ENCODE peak calls at places on chromosomes 6 and 20, in five cellular contexts. S is fibroblast of lung, J is K562, Q is hepatocyte, Y is astrocyte. E is an unnamed sample.

GRCh38 chr6:111591370-111591900 is 14.2 kb downstream of the TRAF3IP2 start:
- DNase-seq in Q (peak; percentile 90), S (peak; percentile 100), J (no peak), Y (peak; percentile 98), E (peak; percentile 100)

GRCh38 chr6:99613705-99614429 is 7.2 kb downstream of the PRDM13 start:
- DNase-seq in S (no peak), J (no peak), Q (peak; percentile 32), Y (no peak), E (peak; percentile 37)

GRCh38 chr6:134517145-134517658 is 199.3 kb upstream of the SGK1 start:
- DNase-seq in Y (peak; percentile 83), S (peak; percentile 89), J (no peak), Q (peak; percentile 64), E (peak; percentile 89)

GRCh38 chr20:56957737-56958553 is 308.5 kb downstream of the BMP7 start:
- DNase-seq in Y (peak; percentile 14), Q (peak; percentile 62), J (no peak), S (no peak), E (no peak)

GRCh38 chr6:54874349-54875048 is 27.9 kb downstream of the FAM83B start:
- DNase-seq in S (no peak), J (no peak), Q (no peak), Y (no peak), E (no peak)

GRCh38 chr6:62367601-62368000 is 81.6 kb upstream of the KHDRBS2 start:
- DNase-seq in Y (no peak), Q (no peak), S (no peak), J (no peak), E (no peak)

GRCh38 chr6:28922841-28923317 is 906 bp downstream of the TRIM27 start:
- DNase-seq in Y (peak; percentile 32), S (peak; percentile 37), J (no peak), Q (peak; percentile 59), E (peak; percentile 70)

GRCh38 chr6:116556814-116557403 is 3.4 kb downstream of the CALHM4 start:
- DNase-seq in J (no peak), Q (no peak), S (no peak), Y (no peak), E (no peak)

GRCh38 chr20:58708246-58708931 is 15.8 kb downstream of the NPEPL1 start:
- DNase-seq in J (no peak), Y (no peak), Q (no peak), S (no peak), E (no peak)

GRCh38 chr6:1103945-1104623 is 207.8 kb upstream of the FOXQ1 start:
- DNase-seq in Q (no peak), J (no peak), Y (no peak), S (no peak), E (peak; percentile 5)

GRCh38 chr20:62692176-62692575 is 16.5 kb upstream of the NTSR1 start:
- DNase-seq in J (no peak), S (no peak), Q (no peak), Y (no peak), E (no peak)

GRCh38 chr6:105135907-105136432 is 43.8 kb downstream of the POPDC3 start:
- DNase-seq in S (peak; percentile 24), J (no peak), Q (no peak), Y (peak; percentile 27), E (peak; percentile 71)

GRCh38 chr6:142187209-142187608 is 40.1 kb downstream of the VTA1 start:
- DNase-seq in Y (peak; percentile 56), J (no peak), Q (peak; percentile 14), S (peak; percentile 87), E (peak; percentile 7)

GRCh38 chr6:109455161-109455501 is 441 bp downstream of the MICAL1 start:
- DNase-seq in J (no peak), Q (peak; percentile 38), Y (no peak), S (peak; percentile 8), E (peak; percentile 46)

GRCh38 chr6:4928426-4928825 is 75.4 kb downstream of the RPP40 start:
- DNase-seq in J (peak; percentile 76), S (peak; percentile 28), Q (no peak), Y (peak; percentile 74), E (peak; percentile 52)

DNA sequence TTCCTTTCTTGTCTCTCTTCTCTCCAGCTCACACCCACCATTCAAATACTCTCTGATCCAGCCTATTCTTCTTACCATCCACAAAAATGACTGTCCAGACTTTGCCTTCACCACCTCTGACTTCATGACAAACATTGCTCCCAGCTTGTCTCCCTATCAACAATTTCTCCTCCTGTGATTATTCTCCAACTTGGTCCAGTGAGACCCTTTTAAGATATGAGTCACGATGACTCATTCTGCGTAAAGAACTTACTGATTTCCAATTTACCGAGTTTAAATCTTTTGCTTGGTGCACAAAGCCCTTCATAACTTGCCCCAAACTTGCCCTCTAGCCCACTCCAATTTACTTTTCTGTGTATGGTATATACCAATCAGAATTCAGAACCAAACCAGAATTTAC is 833.2 kb downstream of the MAFB start:
- DNase-seq in S (peak; percentile 56), Q (no peak), Y (peak; percentile 79), J (no peak), E (peak; percentile 48)
- H3K9me3 ChIP-seq in S (no peaks in the 10 kb centered on the region), Q (no peaks in the 10 kb centered on the region), Y (no peaks in the 10 kb centered on the region), J (no peaks in the 10 kb centered on the region), E (no peaks in the 10 kb centered on the region)

GRCh38 chr20:21618697-21619421 is 86.6 kb upstream of the PAX1 start:
- DNase-seq in S (no peak), J (no peak), Y (no peak), Q (no peak), E (no peak)
- H3K4me3 ChIP-seq in S (no peak overlapping the region), J (no peak overlapping the region), Y (no peak overlapping the region), Q (no peak overlapping the region), E (no peak overlapping the region)

GRCh38 chr6:153129873-153130514 is 1.1 kb downstream of the RGS17 start:
- DNase-seq in J (no peak), Q (peak; percentile 15), S (no peak), Y (no peak), E (peak; percentile 61)
- TF ChIP-seq EZH2 in J (no peak), Q (no peak), S (no peak), Y (no peak), E (no peak)

GRCh38 chr6:159299566-159299965 is 130.4 kb downstream of the FNDC1 start:
- DNase-seq in S (no peak), Y (no peak), Q (no peak), J (no peak), E (no peak)

GRCh38 chr6:159303784-159304183 is 134.6 kb downstream of the FNDC1 start:
- DNase-seq in Q (no peak), S (no peak), Y (no peak), J (no peak), E (no peak)

GRCh38 chr6:159302196-159302595 is 133.0 kb downstream of the FNDC1 start:
- DNase-seq in Q (no peak), J (no peak), Y (no peak), S (no peak), E (peak; percentile 46)

GRCh38 chr6:159298840-159299239 is 129.6 kb downstream of the FNDC1 start:
- DNase-seq in S (no peak), J (no peak), Y (no peak), Q (no peak), E (no peak)

GRCh38 chr6:159301277-159301676 is 132.1 kb downstream of the FNDC1 start:
- DNase-seq in S (no peak), Y (no peak), Q (no peak), J (no peak), E (no peak)
- H3K9me3 ChIP-seq in S (no peaks in the 10 kb centered on the region), Y (peaks cover 4% of the 10 kb centered on the region), Q (no peaks in the 10 kb centered on the region), J (no peaks in the 10 kb centered on the region), E (no peaks in the 10 kb centered on the region)

GRCh38 chr6:155219858-155220301 is 43.9 kb upstream of the CLDN20 start:
- DNase-seq in Q (no peak), S (no peak), J (no peak), Y (no peak), E (no peak)

GRCh38 chr6:155224618-155225017 is 39.2 kb upstream of the CLDN20 start:
- DNase-seq in S (no peak), J (no peak), Q (peak; percentile 16), Y (no peak), E (peak; percentile 29)

GRCh38 chr6:155221086-155221485 is 42.7 kb upstream of the CLDN20 start:
- DNase-seq in Q (no peak), Y (no peak), J (no peak), S (no peak), E (no peak)

GRCh38 chr6:155227076-155227475 is 36.7 kb upstream of the CLDN20 start:
- DNase-seq in J (no peak), Y (peak; percentile 39), Q (no peak), S (no peak), E (no peak)

DNA sequence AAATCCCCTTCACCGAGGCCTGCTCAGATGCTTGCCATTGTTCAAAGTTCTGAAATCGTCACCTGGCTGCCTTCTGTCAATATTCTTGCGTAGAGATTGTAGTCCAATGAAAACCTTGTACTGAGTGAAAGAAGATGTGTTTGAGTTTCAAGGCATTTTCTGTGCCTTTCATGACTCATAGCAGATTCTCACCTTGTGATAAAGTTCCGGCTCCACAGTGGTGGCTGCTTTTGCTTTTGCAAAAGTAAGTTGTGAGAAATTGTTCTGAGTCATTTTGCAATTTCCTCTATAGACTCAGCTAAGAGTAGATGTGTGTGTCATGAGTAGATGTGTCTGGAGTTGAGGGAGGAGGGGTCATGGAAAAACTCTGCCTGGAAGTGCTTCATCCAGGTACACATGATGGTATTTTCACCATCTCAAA is 39.8 kb upstream of the CLDN20 start:
- DNase-seq in Y (peak; percentile 92), J (no peak), S (peak; percentile 68), Q (peak; percentile 82), E (peak; percentile 91)
- H3K4me3 ChIP-seq in Y (no peak overlapping the region), J (no peak overlapping the region), S (no peak overlapping the region), Q (no peak overlapping the region), E (no peak overlapping the region)

DNA sequence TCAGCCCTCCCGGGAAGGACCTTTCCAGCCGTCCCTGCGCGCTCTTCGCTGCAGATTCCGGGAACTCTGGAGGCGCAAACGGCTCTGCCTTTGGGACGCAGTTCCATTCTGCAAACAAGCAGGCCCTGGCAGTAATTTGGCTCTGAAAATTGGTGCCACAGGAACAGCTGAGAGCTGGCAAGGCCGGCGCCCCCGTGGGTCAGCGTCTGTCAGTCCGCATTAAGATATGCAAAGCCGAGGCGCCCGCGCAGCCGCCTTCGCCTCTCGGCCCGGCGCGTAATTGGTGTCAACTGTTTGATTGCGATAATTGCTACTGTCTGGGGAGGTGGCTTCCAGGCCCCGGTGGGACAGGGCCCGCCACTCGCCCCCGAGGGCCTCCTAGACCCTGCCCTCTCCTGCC is 73.6 kb downstream of the NCR2 start:
- DNase-seq in S (no peak), J (no peak), Q (no peak), Y (no peak), E (no peak)
- TF ChIP-seq EZH2 in S (no peak), J (no peak), Q (peak; percentile 35), Y (peak; percentile 64), E (no peak)

GRCh38 chr20:90651-91050 is 3.2 kb downstream of the DEFB125 start:
- DNase-seq in Q (no peak), J (no peak), S (no peak), Y (no peak), E (peak; percentile 4)
- H3K9me3 ChIP-seq in Q (peaks cover 5% of the 10 kb centered on the region), J (no peaks in the 10 kb centered on the region), S (no peaks in the 10 kb centered on the region), Y (peaks cover 3% of the 10 kb centered on the region), E (peaks cover under 1% of the 10 kb centered on the region)

GRCh38 chr20:20740595-20740994 is 28.2 kb upstream of the RALGAPA2 start:
- DNase-seq in J (no peak), S (peak; percentile 5), Y (no peak), Q (no peak), E (no peak)

GRCh38 chr20:20741067-20742045 is 28.9 kb upstream of the RALGAPA2 start:
- DNase-seq in Y (no peak), S (no peak), Q (no peak), J (no peak), E (no peak)

GRCh38 chr20:20744170-20744725 is 31.8 kb upstream of the RALGAPA2 start:
- DNase-seq in Y (no peak), Q (no peak), J (no peak), S (no peak), E (no peak)

GRCh38 chr20:20743511-20744169 is 31.2 kb upstream of the RALGAPA2 start:
- DNase-seq in Q (peak; percentile 56), S (peak; percentile 49), J (no peak), Y (peak; percentile 2), E (no peak)
- H3K4me3 ChIP-seq in Q (no peak overlapping the region), S (no peak overlapping the region), J (no peak overlapping the region), Y (no peak overlapping the region), E (no peak overlapping the region)

E was measured in GM23248.